ENCODE peak calls at places on chromosomes 5 and 9, in four cellular contexts. C, D, P and F are unnamed samples.

GRCh38 chr5:148805323-148806290 is 20.8 kb upstream of the ADRB2 start:
- DNase-seq in C (peak; percentile 37), P (no peak), D (no peak), F (no peak)

GRCh38 chr9:116102596-116102995 is 51.0 kb upstream of the PAPPA start:
- DNase-seq in C (no peak), D (no peak), P (no peak), F (no peak)

GRCh38 chr5:54537720-54538119 is 20.2 kb downstream of the SNX18 start:
- DNase-seq in P (no peak), D (no peak), C (no peak), F (no peak)

GRCh38 chr9:129962376-129962765 is 80.6 kb downstream of the FNBP1 start:
- DNase-seq in C (no peak), P (no peak), D (no peak), F (no peak)

GRCh38 chr5:1793966-1794895 is 5.4 kb downstream of the MRPL36 start:
- DNase-seq in C (peak; percentile 85), P (no peak), D (peak; percentile 31), F (peak; percentile 58)

GRCh38 chr5:125823572-125823971 is 599.6 kb upstream of the GRAMD2B start:
- DNase-seq in P (no peak), D (no peak), C (peak; percentile 55), F (no peak)

GRCh38 chr9:129709471-129710460 is 43.1 kb downstream of the PTGES start:
- DNase-seq in C (no peak), D (no peak), P (no peak), F (no peak)

GRCh38 chr5:81010636-81011035 is 50.5 kb downstream of the RASGRF2 start:
- DNase-seq in D (no peak), P (no peak), C (no peak), F (no peak)

GRCh38 chr9:88658311-88658822 is 123.4 kb downstream of the NXNL2 start:
- DNase-seq in C (peak; percentile 33), D (no peak), P (peak; percentile 75), F (no peak)

GRCh38 chr9:81898851-81899250 is 29.4 kb upstream of the SPATA31D4 start:
- DNase-seq in P (no peak), C (no peak), D (no peak), F (peak; percentile 46)

GRCh38 chr9:81892440-81892839 is 35.8 kb upstream of the SPATA31D4 start:
- DNase-seq in P (no peak), C (no peak), D (no peak), F (no peak)

GRCh38 chr9:81893929-81894328 is 34.3 kb upstream of the SPATA31D4 start:
- DNase-seq in C (peak; percentile 52), D (peak; percentile 31), P (no peak), F (no peak)

GRCh38 chr9:81896067-81896466 is 32.2 kb upstream of the SPATA31D4 start:
- DNase-seq in C (no peak), P (no peak), D (no peak), F (no peak)

GRCh38 chr9:81894891-81895290 is 33.3 kb upstream of the SPATA31D4 start:
- DNase-seq in D (no peak), P (no peak), C (no peak), F (no peak)
- H3K4me3 ChIP-seq in D (no peak overlapping the region), P (no peak overlapping the region), C (no peak overlapping the region), F (no peak overlapping the region)

DNA sequence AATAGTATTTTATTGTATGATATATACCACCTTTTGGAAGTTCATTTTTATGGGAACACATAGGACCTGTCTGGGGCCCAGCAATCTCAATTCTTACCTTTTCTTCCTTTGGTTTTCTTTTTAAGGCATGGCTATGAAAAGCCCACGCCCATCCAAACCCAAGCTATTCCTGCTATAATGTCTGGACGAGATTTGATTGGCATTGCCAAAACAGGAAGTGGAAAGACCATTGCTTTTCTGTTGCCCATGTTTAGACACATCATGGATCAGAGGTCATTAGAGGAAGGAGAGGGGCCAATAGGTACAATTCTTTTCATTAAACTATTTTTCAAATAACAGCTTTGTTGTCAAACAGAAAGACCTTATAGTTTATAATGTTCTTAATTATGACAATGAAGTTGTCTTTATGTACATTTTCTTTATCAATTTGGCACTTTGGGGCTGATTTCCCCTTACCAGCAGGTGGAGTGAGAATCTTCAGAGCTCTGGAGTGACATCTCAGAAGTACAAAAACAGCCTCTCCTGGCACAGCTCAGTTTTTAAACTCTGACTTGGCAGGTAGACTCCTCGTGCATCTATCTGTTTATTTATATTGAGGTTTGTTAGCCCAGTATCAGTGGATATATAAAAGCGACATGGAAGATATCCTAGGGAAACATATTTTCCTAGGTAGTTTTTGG is 25.8 kb downstream of the DDX46 start:
- DNase-seq in C (no peak), P (peak; percentile 13), D (no peak), F (no peak)
- TF ChIP-seq CTCF in C (peak; percentile 44), P (peak; percentile 16), D (peak; percentile 20), F (peak; percentile 9)

DNA sequence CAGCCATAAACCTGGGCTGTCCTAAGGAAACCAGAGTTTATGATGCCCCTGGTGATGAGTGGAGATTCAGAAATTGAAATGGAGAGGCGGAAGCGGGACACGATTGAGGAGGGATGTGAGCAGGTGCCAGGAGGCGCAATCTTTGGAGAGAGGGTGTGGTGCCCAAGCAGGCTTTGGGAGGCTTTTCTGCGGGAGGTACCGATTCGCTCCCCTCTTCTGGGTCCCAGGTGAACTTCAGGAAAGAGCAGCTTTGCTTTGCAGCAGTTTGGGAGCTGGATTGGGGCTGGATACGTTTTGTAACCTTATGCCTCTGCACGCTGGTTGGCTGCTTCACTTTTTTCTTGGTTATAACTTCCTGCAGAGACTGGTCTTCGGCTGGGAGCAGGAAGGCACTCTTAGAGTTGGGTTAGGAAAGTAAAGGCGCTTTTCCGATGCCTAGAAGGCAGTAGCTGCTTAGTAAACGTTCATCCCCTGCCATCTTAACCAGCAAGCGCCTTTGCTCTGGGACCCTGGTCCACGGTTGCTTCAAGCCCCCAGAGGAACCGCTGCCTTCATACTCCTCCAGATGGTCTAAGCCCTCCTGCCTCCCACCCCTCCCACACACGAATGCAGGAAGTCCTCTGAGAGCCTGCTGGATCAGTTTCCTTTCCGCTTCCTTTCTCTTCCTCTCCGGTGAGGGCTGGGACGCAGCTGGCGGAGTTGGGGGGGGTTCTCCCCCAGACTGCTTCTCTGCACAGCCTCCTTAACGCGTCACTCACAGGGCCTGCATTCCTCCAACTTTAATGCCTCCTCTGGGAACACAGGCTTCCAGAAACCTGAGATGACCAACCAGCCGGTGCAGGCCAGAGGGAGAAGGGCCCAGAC is 15.2 kb upstream of the NEK6 start:
- DNase-seq in C (peak; percentile 36), D (no peak), P (no peak), F (no peak)
- H3K4me3 ChIP-seq in C (no peak overlapping the region), D (peak overlapping the region; percentile 6), P (no peak overlapping the region), F (peak overlapping the region; percentile 41)

GRCh38 chr5:122187426-122187825 is 58.1 kb downstream of the ZNF474 start:
- DNase-seq in P (no peak), C (no peak), D (no peak), F (no peak)

GRCh38 chr5:122192477-122192876 is 63.1 kb downstream of the ZNF474 start:
- DNase-seq in C (no peak), D (no peak), P (no peak), F (no peak)

GRCh38 chr5:122190156-122190555 is 60.8 kb downstream of the ZNF474 start:
- DNase-seq in D (no peak), P (no peak), C (no peak), F (no peak)

GRCh38 chr5:122195784-122196394 is 66.5 kb downstream of the ZNF474 start:
- DNase-seq in P (peak; percentile 46), D (peak; percentile 35), C (peak; percentile 76), F (no peak)

GRCh38 chr5:122192883-122193496 is 63.6 kb downstream of the ZNF474 start:
- DNase-seq in C (peak; percentile 78), D (no peak), P (peak; percentile 58), F (no peak)
- TF ChIP-seq CTCF in C (peak; percentile 57), D (peak; percentile 66), P (peak; percentile 63), F (peak; percentile 55)

GRCh38 chr9:35962126-35962906 is 4.4 kb upstream of the OR2S2 start:
- DNase-seq in D (no peak), C (peak; percentile 21), P (no peak), F (peak; percentile 46)
- H3K4me3 ChIP-seq in D (no peak overlapping the region), C (no peak overlapping the region), P (no peak overlapping the region), F (peak overlapping the region; percentile 45)